ENCODE peak calls at places on chromosomes 6 and 20, in six cellular contexts. V, K, B, P, L and U are unnamed samples.

GRCh38 chr20:12166053-12166717 is 248.5 kb downstream of the BTBD3 start:
- DNase-seq in P (peak), L (peak), K (no peak), V (peak), B (peak), U (peak)

GRCh38 chr6:151627689-151628444 is 134.1 kb downstream of the CCDC170 start:
- DNase-seq in B (peak), K (no peak), V (peak), P (peak), L (no peak), U (no peak)

GRCh38 chr20:64238115-64238825 is 17.3 kb upstream of the PCMTD2 start:
- DNase-seq in P (no peak), L (no peak), V (no peak), B (no peak), K (no peak), U (no peak)

GRCh38 chr6:151263035-151263434 is 23.3 kb downstream of the AKAP12 start:
- DNase-seq in V (no peak), B (no peak), P (no peak), L (no peak), K (no peak), U (no peak)

GRCh38 chr20:41314386-41314785 is 3.1 kb downstream of the ZHX3 start:
- DNase-seq in B (no peak), P (no peak), V (no peak), L (no peak), K (no peak), U (no peak)

GRCh38 chr6:2147737-2148448 is 97.5 kb downstream of the GMDS start:
- DNase-seq in K (no peak), P (no peak), L (no peak), B (no peak), V (peak), U (no peak)

GRCh38 chr20:4091332-4092135 is 76.2 kb upstream of the RNF24 start:
- DNase-seq in B (peak), K (peak), V (peak), P (peak), L (peak), U (peak)

GRCh38 chr6:18823782-18824386 is 436.7 kb downstream of the RNF144B start:
- DNase-seq in B (no peak), P (peak), K (no peak), V (peak), L (no peak), U (no peak)

GRCh38 chr20:3563548-3564177 is 92.8 kb downstream of the ATRN start:
- DNase-seq in L (no peak), P (peak), K (no peak), V (peak), B (peak), U (peak)

GRCh38 chr6:112879920-112880413 is 532.8 kb downstream of the RFPL4B start:
- DNase-seq in B (no peak), L (no peak), V (peak), P (peak), K (no peak), U (no peak)

GRCh38 chr20:1423625-1424106 is 30.8 kb upstream of the FKBP1A start:
- DNase-seq in K (peak), L (no peak), P (peak), V (peak), B (no peak), U (no peak)

GRCh38 chr20:45935416-45936046 is 1.0 kb downstream of the PCIF1 start:
- DNase-seq in B (no peak), L (no peak), P (no peak), K (no peak), V (no peak), U (no peak)

GRCh38 chr6:117976030-117976651 is 69.1 kb downstream of the SLC35F1 start:
- DNase-seq in V (peak), P (peak), B (peak), K (no peak), L (no peak), U (peak)

GRCh38 chr6:56297022-56297995 is 49.9 kb upstream of the COL21A1 start:
- DNase-seq in K (no peak), L (no peak), B (no peak), V (no peak), P (no peak), U (no peak)

GRCh38 chr20:63064745-63065711 is 58.3 kb upstream of the BHLHE23 start:
- DNase-seq in V (no peak), P (no peak), L (no peak), B (no peak), K (no peak), U (no peak)

GRCh38 chr6:33248643-33248931 is 23.1 kb downstream of the VPS52 start:
- DNase-seq in L (no peak), P (no peak), K (no peak), B (peak), V (peak), U (no peak)

GRCh38 chr20:47360489-47361267 is 4.2 kb upstream of the ZMYND8 start:
- DNase-seq in K (peak), L (peak), B (peak), P (peak), V (peak), U (peak)

GRCh38 chr6:32852844-32853540 is 512 bp downstream of the TAP1 start:
- DNase-seq in K (peak), B (peak), P (peak), L (peak), V (peak), U (no peak)

GRCh38 chr20:31790401-31790800 is 28.8 kb upstream of the MYLK2 start:
- DNase-seq in L (no peak), V (peak), P (no peak), K (no peak), B (no peak), U (no peak)

GRCh38 chr6:53302678-53303360 is 45.9 kb downstream of the ELOVL5 start:
- DNase-seq in P (no peak), K (no peak), B (peak), L (no peak), V (peak), U (no peak)

GRCh38 chr6:159831373-159831679 is 31.2 kb downstream of the PNLDC1 start:
- DNase-seq in B (no peak), V (no peak), L (no peak), K (no peak), P (no peak), U (no peak)

DNA sequence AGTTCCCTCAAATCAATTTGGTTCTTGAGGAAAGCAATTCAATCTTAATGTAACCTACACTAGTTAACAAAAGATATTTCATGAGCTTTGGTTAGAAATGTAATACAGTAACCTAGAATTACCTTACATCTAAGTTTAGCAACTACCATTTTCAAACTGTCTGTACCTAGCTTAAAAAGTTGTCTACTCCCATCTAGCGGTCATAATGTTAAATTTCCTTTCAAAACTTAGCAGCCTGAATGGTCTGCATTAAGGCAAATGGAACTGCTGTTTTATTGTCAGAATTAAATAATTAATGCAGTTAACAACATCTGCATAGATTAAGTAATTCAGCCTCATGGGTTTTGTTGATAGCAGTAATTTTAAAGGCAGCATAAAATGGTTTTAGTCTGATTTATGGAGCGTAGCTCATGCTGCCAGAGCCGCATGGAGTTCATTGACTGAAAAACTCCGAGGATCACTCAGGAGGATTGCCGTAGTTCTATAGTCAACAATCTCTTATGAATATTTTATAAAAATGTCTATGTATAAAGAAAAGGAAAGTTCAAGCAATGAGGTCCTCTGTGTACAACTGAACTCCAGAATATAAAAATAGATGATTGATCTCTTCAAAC is 485.4 kb upstream of the MANEA start:
- DNase-seq in B (peak), V (peak), L (no peak), P (peak), K (no peak), U (peak)
- TF ChIP-seq CTCF in B (peak), V (peak), L (no peak), P (peak), K (peak), U (peak)

GRCh38 chr20:54165014-54165413 is 8.8 kb downstream of the CYP24A1 start:
- DNase-seq in B (no peak), L (no peak), K (no peak), V (no peak), P (no peak), U (no peak)

GRCh38 chr20:54167909-54168872 is 5.6 kb downstream of the CYP24A1 start:
- DNase-seq in P (peak), V (peak), L (no peak), B (peak), K (no peak), U (no peak)

GRCh38 chr20:54165803-54166202 is 8.0 kb downstream of the CYP24A1 start:
- DNase-seq in L (no peak), B (no peak), V (no peak), P (no peak), K (no peak), U (no peak)

GRCh38 chr20:54168961-54169862 is 4.6 kb downstream of the CYP24A1 start:
- DNase-seq in L (no peak), P (no peak), V (no peak), K (no peak), B (no peak), U (no peak)

GRCh38 chr20:54166987-54167662 is 6.7 kb downstream of the CYP24A1 start:
- DNase-seq in B (no peak), P (no peak), L (no peak), V (no peak), K (no peak), U (no peak)
- H3K27ac ChIP-seq in B (peak), P (no peak), L (no peak), V (no peak), K (no peak), U (no peak)

GRCh38 chr20:25293910-25294458 is 46.1 kb downstream of the PYGB start:
- DNase-seq in L (no peak), P (no peak), V (no peak), K (no peak), B (no peak), U (no peak)

GRCh38 chr20:25297141-25297905 is 49.4 kb downstream of the PYGB start:
- DNase-seq in L (no peak), V (no peak), P (no peak), K (no peak), B (no peak), U (no peak)

GRCh38 chr20:25295386-25296093 is 47.7 kb downstream of the PYGB start:
- DNase-seq in P (no peak), K (peak), V (no peak), B (no peak), L (no peak), U (no peak)

GRCh38 chr20:25294459-25295385 is 46.8 kb downstream of the PYGB start:
- DNase-seq in B (peak), L (peak), V (peak), P (peak), K (peak), U (no peak)

DNA sequence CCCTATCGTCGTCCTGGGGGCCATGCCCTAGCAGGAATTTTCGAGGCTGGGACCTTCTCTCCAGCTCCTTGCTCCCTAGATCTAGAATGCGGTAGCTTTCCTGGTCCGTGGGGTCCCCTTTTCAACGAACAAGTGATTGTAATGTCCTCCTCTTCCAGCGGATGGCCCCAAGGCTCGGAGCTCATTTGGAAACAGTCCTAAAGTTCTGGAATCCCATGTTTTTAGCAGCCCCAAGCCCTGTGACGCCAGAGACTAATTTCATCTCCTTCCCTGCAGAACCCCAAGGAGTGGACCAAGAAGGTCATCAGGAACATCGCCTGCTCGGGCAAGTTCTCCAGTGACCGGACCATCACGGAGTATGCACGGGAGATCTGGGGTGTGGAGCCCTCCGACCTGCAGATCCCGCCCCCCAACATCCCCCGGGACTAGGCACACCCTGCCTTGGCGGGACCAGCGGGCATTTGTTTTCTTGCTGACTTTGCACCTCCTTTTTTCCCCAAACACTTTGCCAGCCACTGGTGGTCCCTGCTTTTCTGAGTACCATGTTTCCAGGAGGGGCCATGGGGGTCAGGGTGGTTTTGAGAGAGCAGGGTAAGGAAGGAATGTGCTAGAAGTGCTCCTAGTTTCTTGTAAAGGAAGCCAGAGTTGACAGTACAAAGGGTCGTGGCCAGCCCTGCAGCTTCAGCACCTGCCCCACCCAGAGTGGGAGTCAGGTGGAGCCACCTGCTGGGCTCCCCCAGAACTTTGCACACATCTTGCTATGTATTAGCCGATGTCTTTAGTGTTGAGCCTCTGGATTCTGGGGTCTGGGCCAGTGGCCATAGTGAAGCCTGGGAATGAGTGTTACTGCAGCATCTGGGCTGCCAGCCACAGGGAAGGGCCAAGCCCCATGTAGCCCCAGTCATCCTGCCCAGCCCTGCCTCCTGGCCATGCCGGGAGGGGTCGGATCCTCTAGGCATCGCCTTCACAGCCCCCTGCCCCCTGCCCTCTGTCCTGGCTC is 48.5 kb downstream of the PYGB start:
- DNase-seq in P (peak), B (no peak), L (no peak), K (no peak), V (no peak), U (no peak)
- TF ChIP-seq CTCF in P (peak), B (peak), L (no peak), K (peak), V (peak), U (peak)

GRCh38 chr20:22582386-22582959 is 1.9 kb downstream of the FOXA2 start:
- DNase-seq in P (no peak), K (no peak), V (no peak), L (no peak), B (no peak), U (no peak)

GRCh38 chr20:22584630-22584921 is 204 bp upstream of the FOXA2 start:
- DNase-seq in B (peak), V (no peak), L (no peak), K (no peak), P (peak), U (no peak)

GRCh38 chr20:22584922-22585785 is 782 bp upstream of the FOXA2 start:
- DNase-seq in L (no peak), P (peak), V (no peak), K (no peak), B (peak), U (no peak)

GRCh38 chr20:22582960-22583772 is 1.2 kb downstream of the FOXA2 start:
- DNase-seq in V (no peak), B (no peak), L (no peak), K (no peak), P (peak), U (no peak)

DNA sequence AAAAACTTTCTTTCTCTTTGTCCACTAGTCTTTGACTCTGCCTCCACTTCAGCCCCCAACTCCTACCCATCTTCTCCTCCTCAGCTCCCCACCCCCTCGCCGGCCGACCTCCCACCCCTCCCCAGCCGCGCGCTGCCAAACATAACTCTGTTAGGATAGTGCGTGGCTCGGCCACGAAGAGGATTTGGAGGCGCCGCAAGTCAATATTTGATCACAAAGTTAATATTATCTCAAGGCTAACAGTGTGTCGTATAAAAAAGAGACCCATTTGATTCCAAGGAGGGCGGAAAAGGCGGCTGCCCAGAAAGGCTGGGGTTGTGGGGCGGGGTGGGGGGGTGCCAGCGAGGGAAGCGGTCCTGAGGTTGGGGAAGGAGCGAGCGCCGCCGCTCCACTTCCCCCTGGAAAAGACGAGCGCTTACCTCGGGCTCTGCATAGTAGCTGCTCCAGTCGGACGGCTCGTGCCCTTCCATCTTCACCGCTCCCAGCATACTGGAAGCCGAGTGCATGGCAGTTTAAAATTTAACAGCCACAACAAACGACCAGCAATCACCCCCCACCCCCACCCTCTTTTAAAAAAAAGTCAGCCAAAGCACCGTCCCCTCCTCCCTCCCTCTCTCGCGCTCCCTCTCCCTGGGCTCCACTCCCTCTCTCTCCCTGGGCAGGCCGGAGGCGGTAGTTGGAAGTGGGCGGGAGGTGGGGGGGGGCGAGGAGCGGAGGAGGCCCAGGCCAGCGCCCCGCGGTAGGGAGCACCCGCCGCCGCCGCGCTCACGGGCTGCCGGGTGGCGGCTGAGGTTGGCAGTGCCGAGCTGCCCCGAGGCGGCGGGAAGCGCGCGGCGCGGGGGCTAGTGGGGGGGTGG is at the start of gene FOXA2:
- DNase-seq in B (peak), K (no peak), V (no peak), L (no peak), P (peak), U (no peak)
- H3K27ac ChIP-seq in B (peak), K (no peak), V (no peak), L (no peak), P (peak), U (no peak)